ENCODE peak calls at places on chromosomes 3 and 15, in seven cellular contexts. V is sigmoid colon; K is activated CD8-positive, alpha-beta memory T cell treated with anti-CD3 and anti-CD28 coated beads for 1 hour; S is GM06990; P is SHP77; B is glutamatergic neuron; O is CD8-positive, alpha-beta T cell. U is an unnamed sample.

GRCh38 chr3:53109190-53109589 is 21.0 kb downstream of the RFT1 start:
- DNase-seq in K (no peak), O (no peak), S (no peak), V (no peak), B (no peak), P (no peak), U (no peak)

GRCh38 chr3:197354195-197355059 is 56.0 kb upstream of the DLG1 start:
- DNase-seq in S (no peak), V (peak), O (no peak), P (no peak), B (peak), K (no peak), U (no peak)

GRCh38 chr3:189720746-189721426 is 89.7 kb downstream of the TP63 start:
- DNase-seq in O (no peak), P (no peak), B (no peak), S (no peak), V (no peak), K (no peak), U (no peak)

GRCh38 chr3:192727032-192727847 is at the start of gene FGF12:
- DNase-seq in B (peak), S (peak), K (no peak), O (no peak), P (peak), V (peak), U (peak)

GRCh38 chr15:66253643-66254363 is at the start of gene MEGF11:
- DNase-seq in B (peak), V (no peak), S (no peak), O (no peak), P (peak), K (no peak), U (peak)

GRCh38 chr3:128338536-128339400 is 127.9 kb downstream of the DNAJB8 start:
- DNase-seq in K (no peak), P (no peak), S (no peak), V (peak), B (no peak), O (no peak), U (peak)

GRCh38 chr3:81778678-81779182 is 17.3 kb upstream of the GBE1 start:
- DNase-seq in V (no peak), O (no peak), B (no peak), S (peak), P (no peak), K (no peak), U (no peak)

GRCh38 chr3:46934508-46935167 is 41.9 kb downstream of the CCDC12 start:
- DNase-seq in B (no peak), K (no peak), V (peak), S (no peak), P (peak), O (no peak), U (no peak)

GRCh38 chr3:61650276-61650675 is 88.9 kb downstream of the PTPRG start:
- DNase-seq in P (no peak), V (peak), O (no peak), K (no peak), B (no peak), S (no peak), U (no peak)

GRCh38 chr3:107366766-107367165 is 10.5 kb upstream of the CCDC54 start:
- DNase-seq in O (no peak), B (no peak), K (no peak), S (no peak), V (no peak), P (no peak), U (no peak)

GRCh38 chr3:128076783-128077624 is 24.8 kb downstream of the SEC61A1 start:
- DNase-seq in V (no peak), K (no peak), B (peak), P (no peak), O (no peak), S (peak), U (no peak)

GRCh38 chr3:114454592-114455251 is 160.9 kb downstream of the TIGIT start:
- DNase-seq in K (no peak), B (peak), P (no peak), V (no peak), S (peak), O (no peak), U (no peak)

GRCh38 chr3:190552969-190553759 is 39.3 kb downstream of the IL1RAP start:
- DNase-seq in B (no peak), S (no peak), K (no peak), O (no peak), V (no peak), P (no peak), U (no peak)

GRCh38 chr3:106827515-106828213 is 549.6 kb upstream of the CCDC54 start:
- DNase-seq in V (no peak), O (no peak), S (no peak), K (no peak), B (no peak), P (no peak), U (no peak)

GRCh38 chr15:57213783-57214366 is 162.4 kb upstream of the CGNL1 start:
- DNase-seq in P (peak), B (no peak), S (no peak), V (no peak), K (no peak), O (no peak), U (peak)

GRCh38 chr3:18559323-18559972 is 134.3 kb upstream of the SATB1 start:
- DNase-seq in B (peak), P (peak), O (peak), S (no peak), V (no peak), K (no peak), U (peak)

U was measured in NCI-H774.